ENCODE peak calls at places on chromosome 3, in four cellular contexts. One of them, this sample, is unnamed.

GRCh38 chr3:177816667-177817208 is 619.5 kb upstream of the TBL1XR1 start:
- DNase-seq in activated gamma-delta T cell treated with Interleukin-2 at 50 U/mL for 16 hours: no peak
- DNase-seq in progenitor cell of endocrine pancreas: no peak
- DNase-seq in heart right ventricle: no peak
- DNase-seq in this sample: no peak

GRCh38 chr3:124780356-124780755 is 50.1 kb downstream of the UMPS start:
- DNase-seq in activated gamma-delta T cell treated with Interleukin-2 at 50 U/mL for 16 hours: no peak
- DNase-seq in progenitor cell of endocrine pancreas: no peak
- DNase-seq in heart right ventricle: peak; percentile 77
- DNase-seq in this sample: no peak

GRCh38 chr3:39805650-39806049 is 3.8 kb upstream of the MYRIP start:
- DNase-seq in activated gamma-delta T cell treated with Interleukin-2 at 50 U/mL for 16 hours: no peak
- DNase-seq in progenitor cell of endocrine pancreas: no peak
- DNase-seq in heart right ventricle: no peak
- DNase-seq in this sample: no peak

GRCh38 chr3:21645121-21645897 is 105.7 kb downstream of the ZNF385D start:
- DNase-seq in activated gamma-delta T cell treated with Interleukin-2 at 50 U/mL for 16 hours: no peak
- DNase-seq in progenitor cell of endocrine pancreas: no peak
- DNase-seq in heart right ventricle: peak; percentile 58
- DNase-seq in this sample: no peak

GRCh38 chr3:178353292-178353814 is 182.9 kb upstream of the KCNMB2 start:
- DNase-seq in activated gamma-delta T cell treated with Interleukin-2 at 50 U/mL for 16 hours: no peak
- DNase-seq in progenitor cell of endocrine pancreas: no peak
- DNase-seq in heart right ventricle: no peak
- DNase-seq in this sample: no peak

GRCh38 chr3:56616479-56617006 is 59.6 kb downstream of the CCDC66 start:
- DNase-seq in activated gamma-delta T cell treated with Interleukin-2 at 50 U/mL for 16 hours: no peak
- DNase-seq in progenitor cell of endocrine pancreas: no peak
- DNase-seq in heart right ventricle: no peak
- DNase-seq in this sample: no peak

GRCh38 chr3:194035406-194036138 is 100.4 kb upstream of the HES1 start:
- DNase-seq in activated gamma-delta T cell treated with Interleukin-2 at 50 U/mL for 16 hours: no peak
- DNase-seq in progenitor cell of endocrine pancreas: no peak
- DNase-seq in heart right ventricle: no peak
- DNase-seq in this sample: no peak

GRCh38 chr3:179446501-179446900 is 4.8 kb downstream of the GNB4 start:
- DNase-seq in activated gamma-delta T cell treated with Interleukin-2 at 50 U/mL for 16 hours: no peak
- DNase-seq in progenitor cell of endocrine pancreas: no peak
- DNase-seq in heart right ventricle: no peak
- DNase-seq in this sample: no peak

GRCh38 chr3:138348107-138348949 is at the start of gene MRAS:
- DNase-seq in activated gamma-delta T cell treated with Interleukin-2 at 50 U/mL for 16 hours: no peak
- DNase-seq in progenitor cell of endocrine pancreas: peak; percentile 72
- DNase-seq in heart right ventricle: peak; percentile 83
- DNase-seq in this sample: no peak

GRCh38 chr3:13125092-13126015 is 52.1 kb upstream of the IQSEC1 start:
- DNase-seq in activated gamma-delta T cell treated with Interleukin-2 at 50 U/mL for 16 hours: no peak
- DNase-seq in progenitor cell of endocrine pancreas: no peak
- DNase-seq in heart right ventricle: no peak
- DNase-seq in this sample: no peak

GRCh38 chr3:174202561-174202960 is 656.6 kb upstream of the NAALADL2 start:
- DNase-seq in activated gamma-delta T cell treated with Interleukin-2 at 50 U/mL for 16 hours: no peak
- DNase-seq in progenitor cell of endocrine pancreas: no peak
- DNase-seq in heart right ventricle: no peak
- DNase-seq in this sample: no peak

GRCh38 chr3:180855364-180855763 is 57.1 kb upstream of the FXR1 start:
- DNase-seq in activated gamma-delta T cell treated with Interleukin-2 at 50 U/mL for 16 hours: no peak
- DNase-seq in progenitor cell of endocrine pancreas: no peak
- DNase-seq in heart right ventricle: no peak
- DNase-seq in this sample: no peak

GRCh38 chr3:27666708-27667107 is 55.4 kb downstream of the EOMES start:
- DNase-seq in activated gamma-delta T cell treated with Interleukin-2 at 50 U/mL for 16 hours: no peak
- DNase-seq in progenitor cell of endocrine pancreas: no peak
- DNase-seq in heart right ventricle: peak; percentile 66
- DNase-seq in this sample: no peak

GRCh38 chr3:197040679-197041078 is 11.1 kb upstream of the MELTF start:
- DNase-seq in activated gamma-delta T cell treated with Interleukin-2 at 50 U/mL for 16 hours: no peak
- DNase-seq in progenitor cell of endocrine pancreas: no peak
- DNase-seq in heart right ventricle: no peak
- DNase-seq in this sample: no peak

GRCh38 chr3:155714295-155714718 is 30.6 kb downstream of the PLCH1 start:
- DNase-seq in activated gamma-delta T cell treated with Interleukin-2 at 50 U/mL for 16 hours: no peak
- DNase-seq in progenitor cell of endocrine pancreas: peak; percentile 23
- DNase-seq in heart right ventricle: no peak
- DNase-seq in this sample: no peak

GRCh38 chr3:141728355-141728892 is 9.7 kb upstream of the RNF7 start:
- DNase-seq in activated gamma-delta T cell treated with Interleukin-2 at 50 U/mL for 16 hours: no peak
- DNase-seq in progenitor cell of endocrine pancreas: no peak
- DNase-seq in heart right ventricle: no peak
- DNase-seq in this sample: no peak

GRCh38 chr3:106640353-106640752 is 736.9 kb upstream of the CCDC54 start:
- DNase-seq in activated gamma-delta T cell treated with Interleukin-2 at 50 U/mL for 16 hours: no peak
- DNase-seq in progenitor cell of endocrine pancreas: no peak
- DNase-seq in heart right ventricle: no peak
- DNase-seq in this sample: no peak

GRCh38 chr3:193132247-193132646 is 108.8 kb upstream of the PLAAT1 start:
- DNase-seq in activated gamma-delta T cell treated with Interleukin-2 at 50 U/mL for 16 hours: no peak
- DNase-seq in progenitor cell of endocrine pancreas: no peak
- DNase-seq in heart right ventricle: no peak
- DNase-seq in this sample: no peak

GRCh38 chr3:101803152-101803782 is 24.3 kb downstream of the NXPE3 start:
- DNase-seq in activated gamma-delta T cell treated with Interleukin-2 at 50 U/mL for 16 hours: peak; percentile 53
- DNase-seq in progenitor cell of endocrine pancreas: no peak
- DNase-seq in heart right ventricle: no peak
- DNase-seq in this sample: peak; percentile 47

GRCh38 chr3:37599186-37599585 is 262.5 kb upstream of the CTDSPL start:
- DNase-seq in activated gamma-delta T cell treated with Interleukin-2 at 50 U/mL for 16 hours: no peak
- DNase-seq in progenitor cell of endocrine pancreas: no peak
- DNase-seq in heart right ventricle: peak; percentile 48
- DNase-seq in this sample: no peak

GRCh38 chr3:32681811-32682210 is 3.2 kb upstream of the CNOT10 start:
- DNase-seq in activated gamma-delta T cell treated with Interleukin-2 at 50 U/mL for 16 hours: no peak
- DNase-seq in progenitor cell of endocrine pancreas: no peak
- DNase-seq in heart right ventricle: no peak
- DNase-seq in this sample: no peak

GRCh38 chr3:195394700-195395099 is 48.1 kb downstream of the ACAP2 start:
- DNase-seq in activated gamma-delta T cell treated with Interleukin-2 at 50 U/mL for 16 hours: no peak
- DNase-seq in progenitor cell of endocrine pancreas: no peak
- DNase-seq in heart right ventricle: no peak
- DNase-seq in this sample: no peak

GRCh38 chr3:66200147-66200546 is 20.7 kb upstream of the SLC25A26 start:
- DNase-seq in activated gamma-delta T cell treated with Interleukin-2 at 50 U/mL for 16 hours: no peak
- DNase-seq in progenitor cell of endocrine pancreas: no peak
- DNase-seq in heart right ventricle: no peak
- DNase-seq in this sample: no peak

GRCh38 chr3:170585008-170585936 is 603 bp downstream of the SLC7A14 start:
- DNase-seq in activated gamma-delta T cell treated with Interleukin-2 at 50 U/mL for 16 hours: no peak
- DNase-seq in progenitor cell of endocrine pancreas: peak; percentile 10
- DNase-seq in heart right ventricle: no peak
- DNase-seq in this sample: no peak

GRCh38 chr3:152056987-152057386 is 183.5 kb downstream of the SUCNR1 start:
- DNase-seq in activated gamma-delta T cell treated with Interleukin-2 at 50 U/mL for 16 hours: no peak
- DNase-seq in progenitor cell of endocrine pancreas: no peak
- DNase-seq in heart right ventricle: no peak
- DNase-seq in this sample: no peak

GRCh38 chr3:177262396-177262795 is 65.1 kb upstream of the TBL1XR1 start:
- DNase-seq in activated gamma-delta T cell treated with Interleukin-2 at 50 U/mL for 16 hours: no peak
- DNase-seq in progenitor cell of endocrine pancreas: no peak
- DNase-seq in heart right ventricle: no peak
- DNase-seq in this sample: no peak

GRCh38 chr3:23981955-23982354 is 36.9 kb downstream of the NR1D2 start:
- DNase-seq in activated gamma-delta T cell treated with Interleukin-2 at 50 U/mL for 16 hours: no peak
- DNase-seq in progenitor cell of endocrine pancreas: no peak
- DNase-seq in heart right ventricle: no peak
- DNase-seq in this sample: no peak

GRCh38 chr3:187013080-187013838 is 82.9 kb downstream of the ST6GAL1 start:
- DNase-seq in activated gamma-delta T cell treated with Interleukin-2 at 50 U/mL for 16 hours: no peak
- DNase-seq in progenitor cell of endocrine pancreas: no peak
- DNase-seq in heart right ventricle: no peak
- DNase-seq in this sample: no peak

GRCh38 chr3:30611613-30612421 is 5.4 kb downstream of the TGFBR2 start:
- DNase-seq in activated gamma-delta T cell treated with Interleukin-2 at 50 U/mL for 16 hours: no peak
- DNase-seq in progenitor cell of endocrine pancreas: no peak
- DNase-seq in heart right ventricle: no peak
- DNase-seq in this sample: no peak

GRCh38 chr3:10263549-10264363 is 15.5 kb downstream of the TATDN2 start:
- DNase-seq in activated gamma-delta T cell treated with Interleukin-2 at 50 U/mL for 16 hours: peak; percentile 64
- DNase-seq in progenitor cell of endocrine pancreas: no peak
- DNase-seq in heart right ventricle: no peak
- DNase-seq in this sample: peak; percentile 75

GRCh38 chr3:177263615-177264365 is 66.5 kb upstream of the TBL1XR1 start:
- DNase-seq in activated gamma-delta T cell treated with Interleukin-2 at 50 U/mL for 16 hours: no peak
- DNase-seq in progenitor cell of endocrine pancreas: no peak
- DNase-seq in heart right ventricle: no peak
- DNase-seq in this sample: no peak

GRCh38 chr3:17190353-17191078 is 305.8 kb downstream of the PLCL2 start:
- DNase-seq in activated gamma-delta T cell treated with Interleukin-2 at 50 U/mL for 16 hours: no peak
- DNase-seq in progenitor cell of endocrine pancreas: no peak
- DNase-seq in heart right ventricle: no peak
- DNase-seq in this sample: no peak

GRCh38 chr3:14414841-14415464 is 12.5 kb downstream of the SLC6A6 start:
- DNase-seq in activated gamma-delta T cell treated with Interleukin-2 at 50 U/mL for 16 hours: no peak
- DNase-seq in progenitor cell of endocrine pancreas: no peak
- DNase-seq in heart right ventricle: no peak
- DNase-seq in this sample: no peak

GRCh38 chr3:178492496-178492895 is 43.7 kb upstream of the KCNMB2 start:
- DNase-seq in activated gamma-delta T cell treated with Interleukin-2 at 50 U/mL for 16 hours: no peak
- DNase-seq in progenitor cell of endocrine pancreas: no peak
- DNase-seq in heart right ventricle: no peak
- DNase-seq in this sample: no peak

GRCh38 chr3:43185656-43186375 is 79.9 kb upstream of the POMGNT2 start:
- DNase-seq in activated gamma-delta T cell treated with Interleukin-2 at 50 U/mL for 16 hours: no peak
- DNase-seq in progenitor cell of endocrine pancreas: no peak
- DNase-seq in heart right ventricle: no peak
- DNase-seq in this sample: no peak

GRCh38 chr3:153348457-153349137 is 186.6 kb downstream of the RAP2B start:
- DNase-seq in activated gamma-delta T cell treated with Interleukin-2 at 50 U/mL for 16 hours: no peak
- DNase-seq in progenitor cell of endocrine pancreas: no peak
- DNase-seq in heart right ventricle: no peak
- DNase-seq in this sample: no peak